ENCODE peak calls at places on chromosomes 2 and 18, in four cellular contexts. A is lower lobe of right lung, Y is HepG2, V is AG09309. M is an unnamed sample.

GRCh38 chr2:215271466-215271865 is 40.4 kb upstream of the ATIC start:
- DNase-seq in A (no peak), Y (no peak), V (no peak), M (no peak)

GRCh38 chr18:68797901-68798300 is at the start of gene CCDC102B:
- DNase-seq in Y (no peak), A (no peak), V (peak; percentile 91), M (peak; percentile 52)

GRCh38 chr2:209636066-209636465 is 135.6 kb upstream of the UNC80 start:
- DNase-seq in Y (no peak), V (no peak), A (no peak), M (peak; percentile 64)

GRCh38 chr2:22037274-22037673 is 913.5 kb downstream of the TDRD15 start:
- DNase-seq in V (no peak), A (no peak), Y (no peak), M (no peak)

GRCh38 chr2:70081221-70081620 is 6.1 kb upstream of the PCBP1 start:
- DNase-seq in A (no peak), Y (no peak), V (no peak), M (no peak)

GRCh38 chr2:191866675-191867506 is 20.0 kb upstream of the CAVIN2 start:
- DNase-seq in Y (peak; percentile 100), V (peak; percentile 85), A (no peak), M (peak; percentile 91)

GRCh38 chr2:47336259-47337238 is 66.4 kb upstream of the MSH2 start:
- DNase-seq in A (no peak), Y (no peak), V (no peak), M (no peak)

GRCh38 chr18:78073275-78073674 is 823.6 kb downstream of the GALR1 start:
- DNase-seq in Y (no peak), V (no peak), A (no peak), M (peak; percentile 31)

GRCh38 chr2:44330801-44331200 is 30.5 kb downstream of the PREPL start:
- DNase-seq in A (no peak), V (no peak), Y (peak; percentile 7), M (no peak)

GRCh38 chr2:174866421-174866820 is 102.1 kb upstream of the CHRNA1 start:
- DNase-seq in Y (no peak), V (no peak), A (no peak), M (no peak)

GRCh38 chr2:25341031-25341727 is 546 bp downstream of the DNMT3A start:
- DNase-seq in V (no peak), A (peak; percentile 60), Y (no peak), M (no peak)

GRCh38 chr2:869894-870293 is 80.8 kb upstream of the SNTG2 start:
- DNase-seq in Y (no peak), A (no peak), V (no peak), M (no peak)

GRCh38 chr2:38097611-38098350 is 21.8 kb upstream of the CYP1B1 start:
- DNase-seq in Y (no peak), V (no peak), A (no peak), M (no peak)

GRCh38 chr2:200397785-200398184 is 91.3 kb downstream of the SPATS2L start:
- DNase-seq in Y (no peak), V (no peak), A (no peak), M (peak; percentile 83)

DNA sequence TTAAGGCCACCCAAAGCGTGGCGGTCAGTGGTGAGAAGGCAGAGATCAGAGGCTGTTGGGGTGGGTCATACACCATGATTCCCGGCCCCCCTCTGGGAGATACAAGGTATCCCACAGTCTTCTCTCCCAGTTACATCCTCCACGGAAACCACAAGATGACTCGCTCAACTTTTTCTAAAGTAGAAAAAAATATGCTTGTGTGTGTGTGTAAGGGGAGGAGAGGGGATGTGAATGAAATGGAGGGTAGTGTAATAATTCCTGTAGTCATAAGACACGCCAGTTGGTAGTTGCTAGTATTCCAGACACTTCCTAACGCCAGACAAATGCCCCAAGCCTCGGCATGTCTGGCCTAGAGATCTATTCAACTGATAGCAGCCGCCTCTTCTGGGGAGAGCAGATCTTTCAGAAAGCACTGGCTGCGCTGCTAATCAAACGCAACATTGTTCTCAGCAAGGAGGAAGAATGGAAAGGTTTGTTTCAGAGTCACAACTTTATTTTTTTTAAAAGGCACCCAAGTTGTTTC is 143.5 kb downstream of the TGIF1 start:
- DNase-seq in V (peak; percentile 62), Y (no peak), A (no peak), M (peak; percentile 57)
- H3K4me3 ChIP-seq in V (no peak overlapping the region), Y (peak overlapping the region; percentile 58), A (peak overlapping the region; percentile 57), M (peak overlapping the region; percentile 60)

DNA sequence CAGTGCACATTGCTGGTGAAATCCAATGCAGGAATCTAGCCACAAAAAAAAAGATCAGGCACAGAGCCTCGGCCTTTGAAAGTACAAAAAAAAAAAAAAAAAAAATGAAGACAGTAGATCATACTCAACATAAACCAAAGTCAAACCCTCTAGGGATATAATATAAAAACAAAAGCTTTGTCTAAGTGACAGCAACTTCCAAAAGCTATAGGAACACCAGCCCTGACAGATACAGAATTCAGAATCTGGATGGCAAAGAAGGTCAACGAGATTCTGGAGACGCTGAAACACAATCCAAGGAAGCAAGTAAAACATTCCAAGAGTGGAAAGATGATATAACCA is 54.0 kb upstream of the SCN1A start:
- DNase-seq in A (no peak), V (no peak), Y (no peak), M (no peak)
- TF ChIP-seq CTCF in A (no peak), V (no peak), Y (no peak), M (peak; percentile 23)

GRCh38 chr2:12032975-12033374 is 286.5 kb downstream of the LPIN1 start:
- DNase-seq in Y (no peak), A (no peak), V (no peak), M (peak; percentile 36)
- H3K4me3 ChIP-seq in Y (no peak overlapping the region), A (no peak overlapping the region), V (no peak overlapping the region), M (no peak overlapping the region)

GRCh38 chr2:144086965-144087364 is 433.0 kb downstream of the ZEB2 start:
- DNase-seq in Y (no peak), A (no peak), V (no peak), M (peak; percentile 68)
- TF ChIP-seq CTCF in Y (no peak), A (no peak), V (no peak), M (no peak)

DNA sequence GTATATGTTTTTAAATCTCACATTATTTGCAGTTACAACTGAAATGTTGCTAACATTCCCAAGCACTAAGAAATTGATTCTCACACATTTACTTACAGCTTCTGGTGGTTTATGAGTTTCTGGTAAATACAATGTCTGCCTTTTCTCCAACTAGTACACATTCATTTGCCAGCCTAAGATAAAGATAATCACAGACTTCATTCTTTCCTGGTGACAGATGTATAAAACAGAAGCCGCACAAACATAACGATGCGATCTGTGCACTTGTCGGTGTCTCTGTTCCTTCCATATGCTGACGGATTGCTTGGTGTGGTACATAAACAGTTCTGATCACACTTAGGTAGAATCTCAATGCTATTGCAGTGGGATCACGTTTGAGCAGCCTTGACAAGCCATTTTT is 100.4 kb upstream of the DDX18 start:
- DNase-seq in A (no peak), V (no peak), Y (no peak), M (no peak)
- H3K4me3 ChIP-seq in A (no peak overlapping the region), V (no peak overlapping the region), Y (no peak overlapping the region), M (no peak overlapping the region)